ENCODE peak calls at places on chromosome 21, in ten cellular contexts. T is Peyer's patch, B is adrenal gland, G is heart left ventricle, V is ovary, K is esophagus squamous epithelium, X is vagina, H is body of pancreas, M is H1, I is esophagus muscularis mucosa. F is an unnamed sample. For H3K27me3, the result is how much of the 10 kb centered on the place peaks cover.

GRCh38 chr21:43681650-43682049 is 22.3 kb downstream of the RRP1B start:
- DNase-seq in T (no peak), B (no peak), G (no peak), V (no peak), K (no peak), X (no peak), H (no peak), M (no peak), I (no peak), F (no peak)

GRCh38 chr21:18636897-18637296 is 233.3 kb upstream of the TMPRSS15 start:
- DNase-seq in T (no peak), B (no peak), G (no peak), V (no peak), K (no peak), X (no peak), H (no peak), M (no peak), I (no peak), F (no peak)

GRCh38 chr21:41720250-41720649 is 46.6 kb downstream of the RIPK4 start:
- DNase-seq in T (no peak), B (no peak), G (no peak), V (no peak), K (no peak), X (no peak), H (no peak), M (no peak), I (no peak), F (no peak)

GRCh38 chr21:43325968-43326367 is 101.0 kb downstream of the SIK1 start:
- DNase-seq in T (no peak), B (no peak), G (no peak), V (no peak), K (no peak), X (no peak), H (no peak), M (no peak), I (no peak), F (no peak)

GRCh38 chr21:17742181-17742580 is 77.0 kb downstream of the C21orf91 start:
- DNase-seq in T (no peak), B (no peak), G (no peak), V (no peak), K (no peak), X (no peak), H (no peak), M (no peak), I (no peak), F (no peak)

GRCh38 chr21:42164064-42164789 is 54.7 kb upstream of the ABCG1 start:
- DNase-seq in T (peak), B (peak), G (peak), V (no peak), K (no peak), X (peak), H (peak), M (no peak), I (no peak), F (peak)

GRCh38 chr21:44425895-44426662 is 29.2 kb upstream of the LRRC3 start:
- DNase-seq in T (peak), B (peak), G (peak), V (no peak), K (no peak), X (no peak), H (no peak), M (no peak), I (no peak), F (no peak)

GRCh38 chr21:15539376-15539775 is 190.4 kb upstream of the USP25 start:
- DNase-seq in T (no peak), B (no peak), G (no peak), V (no peak), K (no peak), X (no peak), H (no peak), M (no peak), I (no peak), F (no peak)

GRCh38 chr21:42806489-42807140 is 72.7 kb downstream of the WDR4 start:
- DNase-seq in T (no peak), B (no peak), G (no peak), V (no peak), K (no peak), X (no peak), H (no peak), M (peak), I (peak), F (no peak)

GRCh38 chr21:28104346-28104745 is 888.3 kb downstream of the LTN1 start:
- DNase-seq in T (no peak), B (no peak), G (no peak), V (no peak), K (no peak), X (no peak), H (no peak), M (no peak), I (no peak), F (no peak)

GRCh38 chr21:28110074-28110473 is 882.6 kb downstream of the LTN1 start:
- DNase-seq in T (no peak), B (no peak), G (no peak), V (no peak), K (no peak), X (no peak), H (no peak), M (no peak), I (no peak), F (no peak)

GRCh38 chr21:28111151-28111619 is 881.5 kb downstream of the LTN1 start:
- DNase-seq in T (no peak), B (peak), G (peak), V (peak), K (no peak), X (no peak), H (peak), M (no peak), I (no peak), F (no peak)

DNA sequence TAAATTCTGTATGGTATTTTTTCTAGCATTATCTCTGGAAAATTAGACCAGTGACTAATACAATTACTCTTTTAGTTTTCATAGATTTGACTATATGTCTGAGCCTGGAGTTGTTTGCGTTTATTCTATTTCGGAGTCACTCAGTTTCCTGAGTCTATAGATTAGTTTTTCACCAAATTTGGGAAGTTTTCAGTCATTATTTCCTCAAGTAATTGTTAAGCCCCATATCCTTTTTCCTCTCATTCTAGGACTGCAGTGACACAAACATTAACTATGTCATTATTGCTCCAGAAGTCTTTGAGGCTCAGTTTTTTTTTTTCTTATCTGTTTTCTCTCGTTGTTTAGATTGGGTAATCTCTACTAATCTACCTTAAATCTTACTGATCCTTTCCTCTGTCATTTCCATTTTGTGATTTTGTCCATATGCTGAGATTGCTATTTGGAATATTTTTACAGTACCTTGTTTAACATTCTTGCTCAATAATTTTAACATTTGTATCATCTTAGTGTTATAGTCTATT is 886.2 kb downstream of the LTN1 start:
- DNase-seq in T (no peak), B (no peak), G (no peak), V (no peak), K (no peak), X (no peak), H (no peak), M (no peak), I (no peak), F (no peak)
- TF ChIP-seq POLR2A in T (no peak), B (no peak), G (no peak), V (no peak), K (no peak), X (no peak), H (no peak), M (no peak), I (no peak), F (no peak)

GRCh38 chr21:45615145-45615711 is 28.3 kb upstream of the PCBP3 start:
- DNase-seq in T (peak), B (no peak), G (no peak), V (no peak), K (no peak), X (no peak), H (peak), M (no peak), I (no peak), F (peak)
- H3K27me3 ChIP-seq in T (under half), B (under half), G (under half), V (under half), K (under half), X (under half), H (under half), M (under half), I (under half), F (half or more)

DNA sequence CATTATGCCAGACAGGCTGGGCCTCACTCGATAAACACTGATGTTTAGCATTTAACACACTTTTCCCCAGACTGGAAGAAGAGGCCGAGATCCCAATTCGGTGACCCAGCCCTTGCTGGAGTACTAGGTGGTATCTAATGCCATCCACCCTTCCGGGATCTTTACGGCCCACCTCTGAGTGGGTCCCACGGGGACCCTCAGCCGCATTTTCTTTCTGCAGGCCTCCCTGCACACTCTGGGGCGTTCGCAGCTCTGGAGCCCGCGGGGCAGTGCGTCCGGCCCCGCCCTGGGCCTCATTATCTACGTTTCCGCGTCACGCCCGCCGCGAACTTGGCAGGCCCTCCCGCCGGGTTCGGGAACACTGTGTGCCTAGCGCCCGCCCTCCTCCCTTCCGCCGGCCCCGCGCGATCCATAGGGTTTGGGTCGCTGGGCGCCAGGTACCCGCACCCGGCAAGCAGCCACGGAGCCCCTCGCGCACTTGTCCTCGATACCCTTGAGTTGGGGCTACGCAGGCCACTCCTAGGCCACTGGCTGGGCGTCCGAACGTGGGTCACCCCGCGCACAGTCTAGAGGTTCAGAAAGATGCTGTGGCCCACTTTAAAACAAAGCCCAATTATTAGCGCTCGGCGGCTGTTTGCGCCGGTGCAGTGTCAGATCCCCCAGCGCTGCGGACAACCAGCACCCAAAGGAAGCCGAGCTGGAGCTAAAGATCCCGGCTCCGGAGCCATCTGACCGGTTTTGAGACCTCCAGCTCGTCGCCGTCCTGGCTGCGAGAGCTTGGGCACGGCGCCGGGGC is 942 bp upstream of the EVA1C start:
- DNase-seq in T (peak), B (peak), G (peak), V (peak), K (peak), X (no peak), H (peak), M (peak), I (peak), F (peak)
- TF ChIP-seq POLR2A in T (peak), B (peak), G (peak), V (peak), K (peak), X (no peak), H (peak), M (no peak), I (peak), F (no peak)

DNA sequence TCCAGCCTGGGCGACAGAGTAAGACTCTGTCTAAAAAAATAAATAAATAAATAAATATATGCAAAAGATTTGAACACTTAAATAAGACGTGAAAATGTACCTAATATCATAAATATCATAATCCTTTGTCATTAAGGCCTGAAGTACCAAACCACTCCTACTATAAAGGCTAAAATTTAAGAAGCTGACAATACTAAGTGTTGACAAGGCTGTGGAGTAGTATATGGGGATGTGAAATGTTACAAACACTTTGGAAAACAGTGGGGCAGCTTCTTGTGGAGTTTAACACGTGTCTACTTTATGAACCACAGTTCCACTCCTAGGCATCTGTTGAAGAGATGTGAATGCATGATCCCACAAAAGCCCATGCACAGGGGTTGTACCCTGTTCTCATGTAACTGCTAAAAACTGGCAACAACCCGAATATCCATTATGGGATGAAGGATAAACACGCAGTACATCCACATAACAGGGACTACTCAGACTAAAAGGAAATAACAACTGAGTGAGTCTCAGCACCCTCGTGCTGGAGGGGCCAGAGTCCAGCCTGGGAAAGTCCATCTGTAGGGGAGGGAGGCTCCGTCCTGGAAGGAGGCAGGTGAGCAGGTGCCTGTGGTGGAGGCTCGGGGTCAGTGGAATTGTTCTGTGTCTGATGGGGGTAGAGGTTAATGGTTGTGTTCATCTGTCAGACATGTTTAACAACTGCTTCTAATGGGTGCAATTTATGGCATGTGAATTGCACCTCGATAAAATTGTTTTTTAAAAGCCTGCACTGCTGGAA is 6.7 kb upstream of the SLC19A1 start:
- DNase-seq in T (peak), B (no peak), G (no peak), V (no peak), K (no peak), X (no peak), H (no peak), M (no peak), I (no peak), F (no peak)
- H3K27me3 ChIP-seq in T (under half), B (under half), G (under half), V (under half), K (under half), X (under half), H (under half), M (under half), I (under half), F (under half)

GRCh38 chr21:34881894-34882371 is 167.2 kb downstream of the RUNX1 start:
- DNase-seq in T (no peak), B (no peak), G (no peak), V (no peak), K (no peak), X (no peak), H (no peak), M (no peak), I (peak), F (no peak)
- TF ChIP-seq POLR2A in T (no peak), B (no peak), G (no peak), V (no peak), K (no peak), X (no peak), H (no peak), M (no peak), I (no peak), F (no peak)

DNA sequence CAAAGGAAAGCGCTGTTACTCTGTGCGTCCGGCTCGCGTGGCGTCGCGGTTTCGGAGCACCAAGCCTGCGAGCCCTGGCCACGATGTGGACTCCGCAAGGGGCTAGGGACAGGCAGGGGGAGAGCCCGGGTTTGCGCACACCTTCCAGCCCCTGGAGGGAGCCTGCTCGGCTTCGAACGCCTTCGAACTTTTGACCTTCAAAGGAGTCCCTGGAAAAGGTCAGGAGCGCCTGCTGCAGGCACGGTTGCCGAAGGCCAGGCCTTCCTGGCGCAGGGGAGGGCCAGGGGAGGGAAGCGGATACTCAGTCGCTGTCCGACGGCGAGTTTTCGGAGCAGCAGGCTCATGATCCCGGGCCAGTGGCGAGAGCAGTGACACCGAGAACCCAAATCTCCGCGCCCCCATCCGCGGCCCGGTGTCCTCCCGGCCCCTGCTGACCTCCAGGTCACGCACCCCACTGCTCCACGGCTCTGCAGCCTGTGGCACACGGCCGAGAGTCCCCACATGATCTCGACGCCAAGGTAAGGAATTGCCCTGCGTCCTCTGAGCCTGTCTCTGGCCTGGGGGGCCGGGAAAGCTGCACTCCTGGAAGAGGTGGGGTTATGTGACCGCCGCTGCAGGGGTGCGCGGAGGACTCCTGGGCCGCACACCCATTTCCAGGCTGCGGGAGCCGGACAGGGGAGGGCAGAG is 1.3 kb upstream of the SIM2 start:
- DNase-seq in T (no peak), B (no peak), G (no peak), V (no peak), K (no peak), X (no peak), H (no peak), M (peak), I (no peak), F (no peak)
- H3K27me3 ChIP-seq in T (half or more), B (half or more), G (half or more), V (under half), K (under half), X (half or more), H (under half), M (half or more), I (half or more), F (half or more)

DNA sequence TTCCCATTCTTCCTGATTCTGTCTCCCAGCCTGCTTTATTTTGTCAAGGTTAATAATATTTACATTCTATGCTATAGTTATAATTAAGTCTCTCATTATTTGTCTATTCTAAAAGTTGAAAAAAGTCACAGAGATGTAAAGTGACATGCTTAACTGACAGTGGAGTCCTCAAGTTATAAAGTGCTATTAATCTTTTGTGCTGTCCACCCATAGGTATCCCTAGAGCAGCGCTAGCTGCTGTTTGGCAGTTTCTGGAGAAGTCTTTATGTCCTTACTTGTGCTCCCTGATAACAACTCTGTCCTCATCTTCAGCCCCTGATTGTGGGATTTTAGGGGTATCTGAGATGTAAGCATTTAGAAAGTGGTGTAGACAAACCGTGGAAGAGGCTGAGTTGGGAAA is 13.1 kb downstream of the BACH1 start:
- DNase-seq in T (no peak), B (no peak), G (no peak), V (no peak), K (no peak), X (no peak), H (no peak), M (no peak), I (peak), F (no peak)
- TF ChIP-seq POLR2A in T (no peak), B (no peak), G (no peak), V (no peak), K (no peak), X (no peak), H (no peak), M (no peak), I (no peak), F (no peak)

F was measured in stomach.